ENCODE peak calls at places on chromosomes 5 and 9, in five cellular contexts. V, J, Y, I and D are unnamed samples.

GRCh38 chr9:88026133-88026510 is 51.8 kb upstream of the CDK20 start:
- DNase-seq in V (no peak), J (no peak), Y (no peak), I (no peak), D (no peak)

GRCh38 chr5:135490245-135491037 is 38.3 kb upstream of the TIFAB start:
- DNase-seq in V (no peak), J (no peak), Y (no peak), I (no peak), D (no peak)

GRCh38 chr5:35087971-35088370 is 40.2 kb upstream of the AGXT2 start:
- DNase-seq in V (no peak), J (no peak), Y (no peak), I (no peak), D (no peak)

GRCh38 chr5:7017004-7017770 is 304.0 kb downstream of the TENT4A start:
- DNase-seq in V (no peak), J (no peak), Y (no peak), I (no peak), D (no peak)

GRCh38 chr5:134143431-134143830 is 28.9 kb downstream of the TCF7 start:
- DNase-seq in V (no peak), J (no peak), Y (no peak), I (no peak), D (no peak)

GRCh38 chr9:81634915-81635516 is 54.3 kb downstream of the TLE1 start:
- DNase-seq in V (no peak), J (no peak), Y (no peak), I (no peak), D (no peak)

GRCh38 chr9:130177898-130178805 is 5.9 kb downstream of the NCS1 start:
- DNase-seq in V (no peak), J (no peak), Y (no peak), I (no peak), D (no peak)

GRCh38 chr5:12109075-12109688 is 204.9 kb upstream of the CTNND2 start:
- DNase-seq in V (no peak), J (no peak), Y (no peak), I (no peak), D (no peak)

GRCh38 chr9:91130796-91131318 is 230.9 kb downstream of the AUH start:
- DNase-seq in V (no peak), J (no peak), Y (no peak), I (no peak), D (no peak)

GRCh38 chr9:122001491-122002201 is 91.5 kb downstream of the TTLL11 start:
- DNase-seq in V (no peak), J (no peak), Y (no peak), I (no peak), D (peak)

GRCh38 chr5:2223303-2223702 is 340.6 kb upstream of the IRX4 start:
- DNase-seq in V (peak), J (no peak), Y (no peak), I (no peak), D (peak)

GRCh38 chr9:96619109-96619435 is 571 bp downstream of the CDC14B start:
- DNase-seq in V (no peak), J (no peak), Y (no peak), I (no peak), D (peak)

GRCh38 chr5:107950774-107951173 is 280.0 kb upstream of the EFNA5 start:
- DNase-seq in V (no peak), J (no peak), Y (no peak), I (no peak), D (no peak)

GRCh38 chr5:172699999-172700685 is 59.1 kb downstream of the NEURL1B start:
- DNase-seq in V (no peak), J (no peak), Y (no peak), I (peak), D (peak)

GRCh38 chr9:100150209-100150608 is 51.2 kb downstream of the INVS start:
- DNase-seq in V (no peak), J (no peak), Y (no peak), I (no peak), D (no peak)

DNA sequence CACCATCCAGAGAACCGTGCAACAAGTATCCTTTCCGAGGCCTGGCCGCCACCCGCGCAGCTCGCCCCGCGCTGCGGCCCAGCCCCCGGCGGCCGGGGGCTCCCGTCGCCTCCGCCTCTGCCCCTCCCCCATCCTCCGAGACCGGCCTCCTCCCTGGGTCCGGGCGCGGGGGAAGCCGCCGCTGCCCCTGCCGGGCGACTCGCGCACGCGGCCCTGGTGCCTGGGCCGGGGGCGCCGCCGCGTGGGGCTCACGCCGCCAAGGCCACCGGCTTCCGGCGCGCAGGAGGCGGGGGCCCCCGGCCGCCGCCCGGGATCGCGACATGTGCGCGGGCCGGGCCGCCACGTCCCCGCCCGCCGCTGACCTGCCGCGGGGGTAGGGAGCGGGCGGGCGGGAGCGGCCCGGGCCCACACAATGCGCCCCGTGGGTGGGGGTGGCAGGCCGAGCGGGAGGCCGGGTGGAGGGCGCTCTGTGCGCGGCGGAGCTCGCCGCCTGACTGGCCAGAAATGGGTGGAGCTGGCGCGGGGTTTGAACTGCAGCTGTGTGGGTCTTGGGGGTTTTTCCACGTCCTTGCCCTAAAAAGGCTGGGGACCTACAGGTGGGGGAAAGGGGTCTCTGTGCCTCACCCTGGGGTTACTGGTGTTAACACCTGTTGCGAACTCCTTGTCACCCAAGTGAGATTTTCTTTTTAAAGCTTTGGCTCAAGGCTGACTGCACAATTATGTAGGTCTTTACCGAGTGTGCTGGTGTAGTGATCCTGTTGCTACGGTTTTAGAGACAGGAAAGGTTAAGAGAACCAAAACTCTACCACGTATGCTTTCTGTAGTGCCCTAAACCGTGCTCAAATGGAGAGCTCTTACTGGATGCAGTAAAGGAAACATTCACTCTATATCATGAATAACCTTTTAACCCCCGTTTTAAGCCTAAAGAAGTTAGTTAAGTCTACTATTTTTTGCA is 32.3 kb downstream of the TNPO1 start:
- DNase-seq in V (peak), J (no peak), Y (peak), I (peak), D (peak)
- TF ChIP-seq POLR2A in V (no peak), J (no peak), Y (no peak), I (no peak), D (no peak)

DNA sequence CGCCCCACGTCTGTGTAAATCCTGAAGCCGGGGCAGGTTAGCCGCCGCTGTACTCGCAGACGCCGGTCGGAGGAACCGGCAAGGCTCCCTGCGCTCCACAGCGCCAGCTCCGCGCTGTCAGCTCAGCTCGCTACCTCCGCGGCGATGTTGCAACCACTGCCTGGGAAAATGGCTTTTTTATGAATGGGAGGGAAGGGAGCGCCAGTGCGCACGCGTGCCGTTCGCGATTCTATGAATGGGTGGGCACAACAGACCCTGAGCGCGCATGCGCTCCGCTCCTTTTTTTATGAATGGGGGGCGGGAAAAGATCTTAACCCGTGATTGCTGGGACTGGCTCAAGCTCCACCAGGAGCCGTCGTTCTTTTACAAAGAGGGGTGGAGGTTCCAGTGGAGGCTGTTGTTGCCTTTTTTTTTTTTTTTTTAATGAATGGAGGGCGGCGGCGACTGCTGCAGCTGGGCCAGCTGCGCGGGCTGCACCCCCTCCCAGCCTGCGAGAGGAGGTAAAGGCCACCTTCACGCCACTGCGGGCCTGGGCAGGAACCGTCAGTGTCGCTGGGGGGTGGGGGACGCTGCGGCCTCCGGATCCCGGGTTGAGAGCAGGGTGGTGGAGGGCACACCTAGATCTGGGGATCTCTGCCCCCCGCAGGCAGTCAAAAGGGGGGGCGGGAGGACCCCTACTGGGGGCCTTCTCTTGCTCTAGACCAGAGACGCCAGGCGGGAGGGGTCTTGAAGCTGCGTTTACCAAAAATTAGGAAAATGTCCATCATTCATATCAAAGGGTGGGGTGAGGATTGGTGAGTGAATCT is at the start of gene SPRY4:
- DNase-seq in V (peak), J (peak), Y (peak), I (peak), D (peak)
- TF ChIP-seq CTCF in V (no peak), J (no peak), Y (no peak), I (peak), D (peak)

DNA sequence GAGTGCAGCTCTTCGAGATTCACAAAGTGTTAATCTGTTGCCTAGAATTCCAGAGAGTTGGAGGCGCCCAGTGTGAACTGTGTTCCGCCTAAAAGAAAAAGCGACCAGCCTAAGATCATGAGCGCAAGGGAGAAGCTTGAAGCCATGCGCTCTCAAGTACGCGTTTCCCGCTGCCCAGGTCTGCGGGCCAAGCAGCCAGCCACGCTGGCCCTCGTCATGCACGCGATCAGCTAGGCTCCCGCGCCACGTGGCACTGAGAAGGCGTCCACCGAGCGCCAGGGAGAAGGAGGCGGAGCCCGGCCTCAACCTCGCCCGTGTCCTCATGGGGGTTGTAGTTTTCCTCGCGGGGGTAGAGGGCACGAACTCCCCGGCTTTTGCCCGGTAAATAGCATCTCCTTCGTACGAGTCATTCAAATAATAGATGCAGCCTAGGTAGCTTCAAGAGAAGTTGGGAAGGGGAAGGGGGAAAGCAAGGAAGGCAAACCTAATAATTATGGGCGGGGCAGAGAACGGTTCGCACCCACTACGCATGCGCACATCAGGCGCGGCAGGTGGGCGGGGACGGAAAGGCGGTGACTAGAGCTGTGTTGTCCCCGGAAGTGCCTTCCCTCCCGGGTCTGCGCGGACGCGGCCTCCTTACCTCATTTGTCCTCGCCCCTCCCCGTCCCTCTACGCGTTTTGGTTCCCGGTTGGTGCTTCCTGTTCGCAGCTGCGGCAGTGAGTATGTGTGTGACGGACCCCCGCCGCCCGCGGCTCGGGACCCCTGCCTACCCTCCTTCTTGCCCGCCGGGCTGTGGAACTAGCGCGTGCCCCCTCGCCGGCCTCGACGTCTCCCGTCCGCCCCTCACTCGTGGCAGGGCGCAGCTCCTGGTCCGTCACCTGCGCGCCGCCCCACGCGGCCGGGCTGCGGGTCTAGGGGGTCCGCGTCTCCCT is at the start of gene ZCCHC7:
- DNase-seq in V (peak), J (peak), Y (peak), I (peak), D (peak)
- TF ChIP-seq POLR2A in V (peak), J (peak), Y (peak), I (peak), D (no peak)

DNA sequence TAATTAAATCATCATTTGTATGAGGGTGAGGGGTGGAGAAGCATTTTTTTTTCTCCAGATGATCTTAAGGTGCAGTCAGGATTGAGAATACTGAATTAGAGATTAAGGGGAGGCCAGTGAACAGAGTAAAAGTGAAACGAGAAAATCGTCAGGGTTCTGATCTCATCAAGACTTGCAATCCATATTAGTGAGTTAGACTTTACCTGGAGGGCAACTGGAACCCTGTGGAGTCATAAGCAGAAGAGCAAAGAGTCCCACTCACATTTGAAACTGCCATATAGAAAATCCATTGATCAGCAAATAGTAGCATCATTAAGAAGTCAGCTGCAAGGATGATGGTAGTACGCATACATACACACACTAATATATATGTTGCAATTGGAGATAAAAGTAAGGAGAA is 466.2 kb upstream of the PAPPA start:
- DNase-seq in V (no peak), J (no peak), Y (no peak), I (no peak), D (no peak)
- TF ChIP-seq CTCF in V (no peak), J (no peak), Y (no peak), I (no peak), D (no peak)

GRCh38 chr5:150523472-150524350 is 15.8 kb downstream of the NDST1 start:
- DNase-seq in V (peak), J (no peak), Y (peak), I (no peak), D (no peak)

GRCh38 chr5:150521522-150521817 is 13.5 kb downstream of the NDST1 start:
- DNase-seq in V (no peak), J (no peak), Y (no peak), I (no peak), D (no peak)

GRCh38 chr5:150520747-150521521 is 13.0 kb downstream of the NDST1 start:
- DNase-seq in V (no peak), J (no peak), Y (no peak), I (no peak), D (no peak)

GRCh38 chr5:150521939-150522503 is 14.1 kb downstream of the NDST1 start:
- DNase-seq in V (no peak), J (no peak), Y (no peak), I (no peak), D (no peak)

GRCh38 chr5:150522504-150523464 is 14.9 kb downstream of the NDST1 start:
- DNase-seq in V (peak), J (no peak), Y (no peak), I (no peak), D (peak)
- TF ChIP-seq POLR2A in V (peak), J (no peak), Y (no peak), I (no peak), D (peak)

GRCh38 chr5:37757980-37758582 is 81.8 kb downstream of the GDNF start:
- DNase-seq in V (no peak), J (no peak), Y (no peak), I (no peak), D (no peak)
- TF ChIP-seq CTCF in V (no peak), J (no peak), Y (no peak), I (peak), D (no peak)

DNA sequence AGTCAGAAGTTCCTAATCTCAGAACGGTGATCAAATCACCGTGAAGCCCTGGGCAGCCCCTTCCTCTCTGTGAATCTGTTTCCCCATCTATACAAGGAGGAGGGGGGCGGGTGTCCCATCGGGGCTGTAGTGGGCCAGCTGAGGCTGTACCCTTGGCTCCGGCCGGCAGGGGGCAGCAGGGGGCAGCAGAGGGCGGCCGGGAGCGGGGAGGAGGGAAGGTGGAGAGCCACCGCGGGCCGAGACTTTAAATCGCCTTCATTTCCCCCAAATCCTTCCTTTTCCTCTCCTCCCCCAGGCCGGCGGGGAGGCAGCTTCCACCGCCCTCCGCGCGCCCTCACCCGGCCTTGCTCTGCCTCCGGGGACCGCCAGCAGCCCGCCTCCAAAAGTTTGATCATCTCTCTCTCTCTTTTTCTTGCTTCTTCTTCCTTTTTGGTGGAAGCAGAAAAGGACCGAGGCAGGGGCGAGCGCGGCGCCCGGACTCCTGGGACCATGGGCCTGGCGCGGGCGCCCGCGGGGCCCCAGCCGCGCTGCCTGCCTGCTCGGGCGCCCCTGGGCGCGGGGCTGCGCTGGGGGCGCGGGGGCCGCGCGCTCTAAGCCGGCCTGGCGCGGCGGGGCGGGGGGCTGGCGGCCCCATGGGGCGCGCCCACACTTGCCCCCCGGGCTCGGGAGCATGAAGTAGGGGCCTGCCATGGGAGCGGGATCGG is at the start of gene COL27A1:
- DNase-seq in V (peak), J (no peak), Y (peak), I (peak), D (peak)
- TF ChIP-seq POLR2A in V (peak), J (no peak), Y (no peak), I (no peak), D (no peak)